ENCODE peak calls at places on chromosomes 5 and 9, in ten cellular contexts. R, T, J, K, F, S, H, M, C and A are unnamed samples.

GRCh38 chr9:37555786-37556185 is 20.4 kb downstream of the FBXO10 start:
- DNase-seq in J (no peak), H (no peak), F (no peak), T (no peak), M (no peak), K (no peak), C (no peak), S (peak; percentile 19), R (no peak), A (no peak)

GRCh38 chr5:141640698-141641097 is 3.9 kb downstream of the RELL2 start:
- DNase-seq in F (no peak), T (no peak), H (no peak), J (no peak), S (no peak), K (no peak), R (no peak), M (no peak), C (no peak), A (no peak)

GRCh38 chr9:73116030-73116429 is 35.6 kb upstream of the ANXA1 start:
- DNase-seq in F (peak; percentile 90), J (no peak), M (no peak), T (no peak), C (no peak), S (peak; percentile 53), H (no peak), K (no peak), R (no peak), A (no peak)

GRCh38 chr5:97044057-97044456 is 98.4 kb downstream of the LIX1 start:
- DNase-seq in J (no peak), C (no peak), F (peak; percentile 35), R (no peak), H (no peak), S (peak; percentile 33), K (no peak), M (peak; percentile 15), T (no peak), A (no peak)

GRCh38 chr9:29214702-29215248 is 1641.5 kb upstream of the C9orf72 start:
- DNase-seq in M (no peak), S (no peak), H (no peak), J (no peak), T (no peak), C (no peak), R (no peak), F (peak; percentile 30), K (no peak), A (no peak)

GRCh38 chr9:31272456-31273295 is 1111.8 kb upstream of the ACO1 start:
- DNase-seq in F (peak; percentile 93), T (no peak), J (no peak), C (no peak), K (no peak), R (no peak), M (no peak), H (peak; percentile 28), S (no peak), A (no peak)

GRCh38 chr5:127685662-127686061 is 17.5 kb upstream of the CCDC192 start:
- DNase-seq in H (no peak), K (no peak), T (no peak), C (no peak), F (peak; percentile 18), M (no peak), R (no peak), J (no peak), S (peak; percentile 29), A (no peak)

GRCh38 chr5:96868603-96869371 is 7.5 kb upstream of the ERAP2 start:
- DNase-seq in C (no peak), F (peak; percentile 57), K (no peak), M (no peak), R (peak; percentile 17), H (no peak), T (peak; percentile 75), S (peak; percentile 86), J (peak; percentile 38), A (peak; percentile 50)

GRCh38 chr9:27672730-27673129 is 99.4 kb upstream of the C9orf72 start:
- DNase-seq in H (no peak), S (no peak), R (no peak), T (peak; percentile 11), K (no peak), M (no peak), F (no peak), C (no peak), J (no peak), A (no peak)

GRCh38 chr9:95409650-95410426 is 92.3 kb upstream of the FANCC start:
- DNase-seq in S (peak; percentile 88), F (peak; percentile 48), T (no peak), K (no peak), J (no peak), H (no peak), R (no peak), M (no peak), C (no peak), A (no peak)

GRCh38 chr9:75422939-75423522 is 334.7 kb downstream of the OSTF1 start:
- DNase-seq in C (no peak), F (no peak), T (no peak), J (no peak), K (no peak), H (no peak), M (no peak), S (no peak), R (no peak), A (no peak)

GRCh38 chr9:26524225-26524624 is 368.4 kb downstream of the CAAP1 start:
- DNase-seq in M (peak; percentile 13), S (no peak), J (peak; percentile 90), T (peak; percentile 26), F (no peak), K (no peak), H (no peak), C (no peak), R (no peak), A (no peak)